ENCODE peak calls at places on chromosome 20, in eight cellular contexts. J, V, P, E, I, S, U and X are unnamed samples.

GRCh38 chr20:31811796-31812728 is 7.1 kb upstream of the MYLK2 start:
- DNase-seq in J (no peak), I (peak), P (peak), U (no peak), E (no peak), V (no peak), S (peak), X (no peak)

GRCh38 chr20:56360899-56361199 is 2.1 kb downstream of the FAM210B start:
- DNase-seq in S (no peak), P (no peak), E (no peak), V (no peak), I (no peak), U (peak), J (no peak), X (no peak)

GRCh38 chr20:15061955-15062354 is 724.5 kb upstream of the FLRT3 start:
- DNase-seq in U (no peak), I (no peak), S (no peak), P (no peak), J (peak), E (no peak), V (no peak), X (no peak)

GRCh38 chr20:31595654-31596411 is 9.3 kb upstream of the ID1 start:
- DNase-seq in S (peak), I (peak), U (peak), E (no peak), V (peak), J (peak), P (peak), X (peak)

GRCh38 chr20:21519136-21519584 is 5.3 kb upstream of the NKX2-2 start:
- DNase-seq in U (no peak), J (no peak), S (no peak), V (no peak), P (no peak), I (no peak), E (no peak), X (no peak)

GRCh38 chr20:10857362-10858070 is 183.7 kb upstream of the JAG1 start:
- DNase-seq in U (no peak), P (peak), J (peak), E (no peak), I (no peak), V (peak), S (peak), X (no peak)

GRCh38 chr20:8116067-8116811 is 15.8 kb upstream of the PLCB1 start:
- DNase-seq in E (no peak), U (no peak), V (no peak), P (peak), S (peak), I (peak), J (no peak), X (no peak)

GRCh38 chr20:33079267-33079666 is at the start of gene BPIFB4:
- DNase-seq in S (peak), V (no peak), E (no peak), P (peak), I (peak), U (no peak), J (no peak), X (no peak)

GRCh38 chr20:16580127-16580526 is 6.9 kb upstream of the KIF16B start:
- DNase-seq in I (peak), P (peak), V (no peak), U (no peak), S (peak), E (no peak), J (peak), X (no peak)

GRCh38 chr20:20755227-20755626 is 42.8 kb upstream of the RALGAPA2 start:
- DNase-seq in I (no peak), S (no peak), U (no peak), P (no peak), V (no peak), J (no peak), E (no peak), X (no peak)

GRCh38 chr20:32574296-32575226 is 10.6 kb downstream of the NOL4L start:
- DNase-seq in U (no peak), E (no peak), P (peak), J (peak), I (peak), V (peak), S (peak), X (no peak)

DNA sequence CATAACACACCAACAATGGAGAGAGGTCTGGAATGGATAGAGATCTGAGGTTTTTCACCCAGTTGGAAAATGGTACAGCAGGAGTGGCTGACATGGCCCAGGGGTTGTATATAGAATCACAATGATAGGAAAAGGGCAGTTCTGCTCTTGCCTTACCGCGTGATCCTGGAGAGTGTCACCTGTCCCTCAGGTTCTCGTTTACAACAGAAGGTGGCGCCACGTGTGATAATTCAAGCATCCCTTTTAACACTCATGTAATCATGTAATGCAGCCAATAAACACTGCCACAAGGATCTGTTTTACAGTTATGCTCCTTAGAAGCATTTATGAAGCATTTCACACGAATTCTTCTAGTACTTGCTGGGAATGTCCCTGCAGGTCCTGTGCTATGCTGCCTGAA is 12.9 kb upstream of the WFDC2 start:
- DNase-seq in E (peak), J (peak), U (peak), V (peak), P (no peak), I (no peak), S (no peak), X (peak)
- TF ChIP-seq CTCF in E (peak), J (no peak), U (no peak), V (peak), P (peak), I (peak), S (peak), X (peak)

GRCh38 chr20:40010483-40010882 is 678.6 kb downstream of the MAFB start:
- DNase-seq in I (no peak), U (no peak), S (no peak), E (no peak), V (no peak), P (no peak), J (no peak), X (no peak)

GRCh38 chr20:40017765-40018164 is 671.3 kb downstream of the MAFB start:
- DNase-seq in U (no peak), P (no peak), J (no peak), I (no peak), E (no peak), V (no peak), S (no peak), X (no peak)

GRCh38 chr20:40016884-40017283 is 672.2 kb downstream of the MAFB start:
- DNase-seq in U (no peak), E (no peak), J (no peak), S (no peak), V (no peak), P (no peak), I (no peak), X (no peak)

GRCh38 chr20:40019510-40019909 is 669.5 kb downstream of the MAFB start:
- DNase-seq in P (no peak), V (no peak), E (no peak), J (no peak), U (no peak), I (no peak), S (no peak), X (no peak)

DNA sequence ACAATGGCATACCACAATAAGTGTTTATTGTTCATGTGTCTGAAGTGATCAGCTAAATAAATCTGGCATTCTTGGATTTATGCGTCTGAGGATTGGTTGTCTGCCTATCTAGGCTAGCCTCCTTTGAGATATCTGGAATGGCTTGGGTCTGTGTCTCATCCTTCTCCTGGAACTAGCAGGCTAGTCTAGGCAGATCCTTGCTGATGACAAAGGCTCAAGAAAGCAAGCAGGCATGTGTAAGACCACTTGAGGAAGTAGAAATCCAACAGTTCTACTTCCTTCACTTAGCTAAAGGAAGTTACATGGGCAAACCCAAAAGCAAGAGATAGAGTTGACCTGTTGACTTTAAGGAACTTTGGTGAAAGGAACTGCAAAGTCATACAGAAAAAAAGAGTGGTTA is 672.7 kb downstream of the MAFB start:
- DNase-seq in U (no peak), I (no peak), V (no peak), P (no peak), E (no peak), S (no peak), J (no peak), X (no peak)
- TF ChIP-seq CTCF in U (no peak), I (no peak), V (no peak), P (no peak), E (no peak), S (no peak), J (no peak), X (no peak)

GRCh38 chr20:34708621-34709043 is 4.5 kb downstream of the TP53INP2 start:
- DNase-seq in V (peak), U (peak), P (no peak), E (peak), S (peak), J (peak), I (peak), X (peak)

GRCh38 chr20:34710568-34710839 is 6.4 kb downstream of the TP53INP2 start:
- DNase-seq in S (no peak), U (no peak), J (no peak), I (no peak), E (no peak), V (no peak), P (no peak), X (no peak)

GRCh38 chr20:34709044-34709835 is 5.1 kb downstream of the TP53INP2 start:
- DNase-seq in J (peak), S (peak), I (peak), E (peak), V (peak), U (peak), P (peak), X (peak)

GRCh38 chr20:34710861-34711574 is 6.9 kb downstream of the TP53INP2 start:
- DNase-seq in E (no peak), J (no peak), U (no peak), S (no peak), I (no peak), P (no peak), V (no peak), X (no peak)

DNA sequence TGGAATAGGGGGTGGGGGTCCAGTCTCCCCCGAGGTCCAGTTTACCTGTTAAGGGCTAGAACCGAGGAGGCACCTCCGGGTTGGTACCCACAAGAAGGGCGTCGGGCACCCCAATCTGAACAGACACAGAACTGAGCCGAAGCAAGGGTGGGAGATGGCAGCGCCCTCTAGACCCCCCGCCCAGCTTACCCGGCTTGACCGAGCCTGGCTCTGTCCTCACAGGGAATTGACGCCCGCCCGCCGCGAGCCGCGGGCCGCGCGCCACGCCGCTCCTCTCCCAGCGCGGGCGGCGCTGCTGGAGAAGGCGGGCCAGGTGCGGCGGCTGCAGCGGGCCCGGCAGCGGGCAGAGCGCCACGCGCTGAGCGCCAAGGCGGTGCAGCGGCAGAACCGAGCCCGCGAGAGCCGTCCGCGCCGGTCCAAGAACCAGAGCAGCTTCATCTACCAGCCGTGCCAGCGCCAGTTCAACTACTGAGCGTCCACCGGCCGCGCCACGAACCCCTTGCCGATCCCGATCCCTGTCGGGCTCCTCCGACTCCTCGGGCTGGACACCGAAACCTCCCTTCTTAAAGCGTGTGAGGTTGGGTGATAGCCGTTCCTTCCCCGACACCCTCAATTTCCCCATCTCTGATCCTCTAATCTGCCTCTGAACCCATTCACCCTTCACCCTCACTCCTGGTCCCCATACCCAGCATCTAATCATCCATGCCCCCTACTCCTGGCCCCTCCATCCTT is 5.9 kb downstream of the TP53INP2 start:
- DNase-seq in J (peak), I (peak), V (peak), P (peak), S (peak), E (no peak), U (peak), X (peak)
- TF ChIP-seq CTCF in J (peak), I (peak), V (no peak), P (no peak), S (peak), E (peak), U (no peak), X (peak)

GRCh38 chr20:44641305-44641704 is 10.2 kb downstream of the ADA start:
- DNase-seq in P (no peak), E (no peak), I (no peak), U (no peak), V (no peak), S (no peak), J (no peak), X (no peak)

GRCh38 chr20:44643154-44643519 is 8.4 kb downstream of the ADA start:
- DNase-seq in E (no peak), U (no peak), I (no peak), J (no peak), P (no peak), S (no peak), V (no peak), X (no peak)

GRCh38 chr20:44640522-44640921 is 11.0 kb downstream of the ADA start:
- DNase-seq in I (no peak), J (no peak), P (no peak), S (no peak), V (no peak), E (no peak), U (no peak), X (no peak)

GRCh38 chr20:44643596-44644383 is 7.7 kb downstream of the ADA start:
- DNase-seq in J (peak), S (peak), E (peak), I (peak), V (peak), U (peak), P (peak), X (no peak)

GRCh38 chr20:44642203-44643153 is 9.0 kb downstream of the ADA start:
- DNase-seq in P (peak), E (peak), I (peak), U (peak), V (peak), J (peak), S (peak), X (no peak)
- TF ChIP-seq CTCF in P (no peak), E (peak), I (no peak), U (no peak), V (no peak), J (no peak), S (no peak), X (no peak)